ENCODE peak calls at places on chromosome 5, in seven cellular contexts. M is IMR-90, U is testis, W is spleen, Z is GM12891, A is GM12878, F is A549. G is an unnamed sample.

GRCh38 chr5:172641359-172642045 is 439 bp downstream of the NEURL1B start:
- DNase-seq in A (no peak), Z (peak), W (peak), U (no peak), F (peak), M (no peak), G (peak)

GRCh38 chr5:135444360-135444759 is 2.8 kb downstream of the DCANP1 start:
- DNase-seq in A (no peak), F (no peak), M (no peak), W (peak), U (no peak), Z (no peak), G (no peak)

GRCh38 chr5:39083968-39084367 is 9.8 kb upstream of the RICTOR start:
- DNase-seq in F (no peak), Z (no peak), A (no peak), U (no peak), W (no peak), M (no peak), G (no peak)

GRCh38 chr5:54243483-54244080 is 66.8 kb downstream of the ARL15 start:
- DNase-seq in W (no peak), M (peak), U (no peak), A (no peak), F (peak), Z (no peak), G (no peak)

GRCh38 chr5:148957591-148958202 is 105.2 kb downstream of the SH3TC2 start:
- DNase-seq in W (peak), U (peak), A (no peak), Z (peak), F (peak), M (peak), G (no peak)

GRCh38 chr5:31811210-31811609 is 172.3 kb downstream of the PDZD2 start:
- DNase-seq in F (peak), A (no peak), M (peak), Z (no peak), W (no peak), U (peak), G (peak)

GRCh38 chr5:174065528-174066189 is 20.2 kb downstream of the NSG2 start:
- DNase-seq in Z (no peak), U (no peak), A (no peak), F (no peak), M (no peak), W (no peak), G (no peak)

GRCh38 chr5:79840085-79840990 is 150.7 kb downstream of the CMYA5 start:
- DNase-seq in A (no peak), U (no peak), F (no peak), M (peak), Z (no peak), W (no peak), G (no peak)

GRCh38 chr5:106784846-106785245 is 885.9 kb downstream of the EFNA5 start:
- DNase-seq in W (no peak), U (no peak), F (no peak), A (no peak), M (no peak), Z (no peak), G (no peak)

GRCh38 chr5:97094579-97095317 is 47.7 kb downstream of the LIX1 start:
- DNase-seq in F (no peak), Z (peak), M (no peak), A (peak), W (no peak), U (no peak), G (no peak)

GRCh38 chr5:154884424-154884823 is 26.0 kb downstream of the CNOT8 start:
- DNase-seq in W (no peak), Z (no peak), U (no peak), F (no peak), M (no peak), A (no peak), G (no peak)

GRCh38 chr5:90894866-90895420 is 336.3 kb downstream of the ADGRV1 start:
- DNase-seq in Z (no peak), W (no peak), M (no peak), F (no peak), A (no peak), U (no peak), G (no peak)

GRCh38 chr5:59287361-59287760 is 606.2 kb downstream of the PDE4D start:
- DNase-seq in Z (no peak), A (no peak), M (no peak), U (no peak), W (no peak), F (peak), G (no peak)

GRCh38 chr5:80894083-80894482 is 66.1 kb upstream of the RASGRF2 start:
- DNase-seq in F (no peak), M (no peak), Z (no peak), A (no peak), U (no peak), W (no peak), G (no peak)

GRCh38 chr5:135546912-135547311 is 11.1 kb upstream of the NEUROG1 start:
- DNase-seq in W (no peak), U (no peak), F (no peak), A (no peak), Z (no peak), M (no peak), G (no peak)

GRCh38 chr5:10486511-10487344 is 45.0 kb downstream of the ROPN1L start:
- DNase-seq in F (no peak), M (no peak), W (peak), Z (no peak), A (no peak), U (no peak), G (no peak)

DNA sequence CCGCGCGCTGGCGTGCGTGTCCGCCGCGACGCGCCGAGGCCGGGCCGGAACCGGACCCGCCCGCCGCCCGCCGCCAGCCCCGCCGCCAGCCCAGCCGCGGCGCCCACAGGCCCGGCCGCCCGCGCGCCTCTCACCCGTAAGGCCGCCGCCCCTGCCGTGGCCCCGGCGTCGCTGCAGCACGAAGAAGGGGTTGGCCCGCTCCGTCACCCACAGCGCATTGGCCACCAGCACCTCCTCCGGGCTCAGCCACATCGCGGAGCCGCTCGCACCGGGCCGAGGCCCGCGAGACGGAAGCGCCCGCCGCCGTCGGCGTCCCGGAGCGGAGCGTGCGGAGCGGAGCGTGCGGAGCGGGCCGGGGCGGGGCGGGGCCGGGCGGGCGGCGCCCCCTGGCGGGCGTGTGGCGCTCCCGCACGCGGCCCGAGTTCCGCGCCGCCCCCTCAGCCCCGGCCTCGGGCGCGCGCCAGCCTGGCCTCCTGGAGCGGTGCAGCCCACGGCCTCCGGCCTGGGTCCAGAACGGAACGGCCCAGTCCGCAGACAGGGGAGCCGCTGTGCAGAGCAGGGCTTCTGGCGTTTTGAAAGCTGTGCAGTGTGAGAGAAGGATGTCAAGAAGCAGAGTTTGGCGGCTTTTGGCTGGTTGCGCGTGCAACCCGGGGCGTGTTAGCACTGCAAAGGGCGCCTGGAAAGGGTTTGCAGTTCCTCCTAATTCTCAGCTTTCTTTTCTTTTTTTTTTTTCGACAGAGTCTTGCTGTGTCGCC is at the start of gene TBC1D9B:
- DNase-seq in U (peak), F (peak), W (peak), A (no peak), Z (peak), M (peak), G (peak)
- TF ChIP-seq POLR2A in U (no peak), F (peak), W (no peak), A (peak), Z (peak), M (peak), G (peak)

GRCh38 chr5:110738812-110739651 is at the start of gene SLC25A46:
- DNase-seq in U (peak), F (peak), W (peak), A (peak), Z (peak), M (peak), G (peak)
- TF ChIP-seq POLR2A in U (no peak), F (peak), W (no peak), A (peak), Z (peak), M (peak), G (peak)

DNA sequence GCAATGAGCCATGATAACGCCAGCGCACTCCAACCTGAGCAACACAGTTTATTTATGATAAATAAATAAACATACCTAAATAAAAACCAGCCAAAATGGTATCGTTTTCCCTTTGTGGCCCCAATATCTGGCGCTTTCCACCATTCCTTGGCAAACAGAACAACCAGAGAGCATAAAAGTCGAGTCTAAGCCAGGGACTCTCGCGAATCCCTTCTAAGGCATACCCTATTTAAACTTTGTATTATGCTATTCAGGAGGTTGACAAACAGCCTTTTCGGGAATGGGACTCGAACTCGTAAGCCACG is 389 bp upstream of the MATR3 start:
- DNase-seq in M (no peak), W (no peak), F (no peak), A (no peak), Z (no peak), U (no peak), G (no peak)
- TF ChIP-seq POLR2A in M (no peak), W (no peak), F (no peak), A (no peak), Z (no peak), U (no peak), G (no peak)

GRCh38 chr5:124888050-124888506 is 141.6 kb upstream of the ZNF608 start:
- DNase-seq in F (peak), Z (no peak), W (no peak), U (no peak), M (no peak), A (no peak), G (no peak)
- TF ChIP-seq POLR2A in F (no peak), Z (no peak), W (no peak), U (no peak), M (no peak), A (no peak), G (no peak)

GRCh38 chr5:43396762-43397304 is 15.4 kb downstream of the CCL28 start:
- DNase-seq in F (peak), U (peak), W (peak), M (no peak), Z (peak), A (peak), G (no peak)
- TF ChIP-seq POLR2A in F (no peak), U (no peak), W (no peak), M (no peak), Z (peak), A (peak), G (no peak)

DNA sequence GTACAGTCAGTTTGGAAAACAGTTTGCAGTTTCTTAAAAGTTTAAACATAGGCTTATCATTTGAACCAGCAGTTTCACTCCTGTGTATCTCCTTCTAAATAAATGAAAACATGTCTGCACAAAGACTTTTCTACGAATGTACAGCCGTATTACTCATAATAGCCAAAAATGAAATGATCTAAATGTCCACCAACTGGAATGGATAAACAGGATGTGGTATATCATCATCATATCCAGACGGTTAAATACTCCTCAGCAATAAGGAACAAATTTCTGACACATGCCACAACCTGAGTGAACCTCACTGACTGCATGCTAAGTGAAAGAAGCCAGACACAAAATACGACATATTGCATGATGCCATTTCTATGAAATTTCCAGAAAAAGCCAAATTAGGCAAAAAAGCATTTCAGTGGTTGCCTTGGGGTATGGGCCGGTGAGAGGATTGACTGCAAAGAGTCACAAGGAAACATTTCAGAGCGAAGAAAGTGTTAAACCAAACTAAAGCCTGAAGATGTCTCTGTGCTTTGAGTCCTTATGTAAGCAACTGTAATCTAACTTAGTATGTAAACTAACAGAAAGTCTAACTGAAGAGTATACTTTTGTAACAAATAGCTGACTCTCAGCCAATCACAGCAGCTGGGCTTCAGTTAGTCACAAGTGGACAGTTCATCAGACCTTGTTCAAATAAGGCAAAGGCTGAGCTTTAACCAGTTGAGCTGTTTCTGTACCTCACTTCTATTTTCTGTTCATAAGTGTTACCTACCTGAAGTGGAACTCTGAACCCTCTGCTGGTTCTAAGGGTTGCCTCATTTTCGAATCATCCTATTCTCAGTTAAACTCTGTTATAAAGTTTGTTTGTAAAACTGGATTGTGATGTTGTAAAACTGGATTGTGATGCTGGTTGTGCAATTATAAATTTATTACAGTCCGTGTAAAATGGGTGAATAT is 65.2 kb downstream of the TRIO start:
- DNase-seq in W (no peak), A (peak), F (peak), Z (no peak), M (peak), U (peak), G (no peak)
- TF ChIP-seq POLR2A in W (no peak), A (no peak), F (no peak), Z (peak), M (no peak), U (no peak), G (no peak)

DNA sequence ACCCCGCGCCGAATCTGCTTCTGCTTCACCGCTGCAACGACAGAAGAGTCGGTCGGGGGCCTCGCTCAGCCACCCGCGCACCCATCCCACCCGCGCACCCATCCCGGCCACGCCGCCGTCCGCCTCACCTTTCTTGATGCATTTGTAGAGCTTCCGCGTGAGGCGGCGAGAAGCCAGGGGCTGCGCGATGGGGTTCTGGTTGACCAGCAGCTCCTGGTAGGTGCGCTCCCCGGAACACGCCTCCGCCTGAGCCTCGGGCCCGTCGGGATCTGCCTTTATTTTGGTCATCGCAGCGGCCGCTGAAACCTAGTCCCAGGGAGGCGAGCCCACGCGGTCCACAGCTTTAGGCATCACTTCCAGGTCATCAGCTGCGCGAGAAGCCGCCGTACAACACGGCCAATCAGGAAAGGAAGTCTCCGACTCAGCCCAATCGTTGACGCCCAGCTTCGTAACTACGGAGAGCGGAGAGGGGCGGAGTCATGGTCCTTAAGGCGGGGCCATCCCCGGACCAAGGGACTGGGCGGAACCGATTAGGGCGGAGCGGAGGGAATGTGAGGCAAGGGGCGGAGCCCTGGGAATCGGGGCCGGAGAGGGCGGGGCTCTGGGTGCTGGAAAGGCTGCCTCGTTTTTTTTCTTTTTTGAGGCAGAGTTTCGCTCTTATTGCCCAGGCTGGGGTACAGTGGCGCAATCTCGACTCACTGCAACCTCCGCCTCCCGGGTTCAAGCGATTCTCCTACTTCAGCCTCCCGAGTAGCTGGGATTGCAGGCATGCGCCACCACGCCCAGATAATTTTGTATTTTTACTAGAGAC is at the start of gene NHP2:
- DNase-seq in F (peak), W (peak), A (peak), U (peak), M (peak), Z (peak), G (peak)
- TF ChIP-seq POLR2A in F (peak), W (no peak), A (peak), U (no peak), M (peak), Z (peak), G (peak)

DNA sequence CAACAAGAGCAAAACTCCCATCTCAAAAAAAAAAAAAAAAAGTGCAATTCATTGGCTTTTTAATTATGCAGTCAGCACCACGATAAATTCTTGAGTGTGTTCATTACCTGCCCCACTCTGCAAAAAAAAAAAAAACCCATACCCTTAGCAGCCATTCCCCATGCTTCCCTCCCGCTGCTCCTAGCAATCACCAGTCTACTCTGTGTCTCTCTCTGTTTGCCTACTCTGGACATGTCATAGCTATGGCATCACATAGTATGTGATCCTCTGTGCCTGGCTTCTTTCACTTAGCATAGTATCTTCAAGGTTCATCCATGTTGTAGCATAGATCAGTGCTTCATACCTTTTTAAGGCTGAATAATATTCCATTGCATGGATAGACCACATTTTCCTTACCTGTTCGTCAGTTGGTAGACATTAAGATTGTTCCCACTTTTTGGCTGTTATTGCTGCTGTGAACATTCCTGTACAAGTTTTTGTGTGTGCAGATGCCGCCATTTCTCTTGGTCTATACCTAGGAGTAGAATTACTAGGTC is 7.0 kb upstream of the PRR7 start:
- DNase-seq in U (no peak), M (no peak), F (no peak), Z (no peak), W (no peak), A (no peak), G (no peak)
- TF ChIP-seq POLR2A in U (no peak), M (no peak), F (no peak), Z (no peak), W (no peak), A (peak), G (no peak)

GRCh38 chr5:170306381-170306790 is 8.8 kb upstream of the LCP2 start:
- DNase-seq in U (peak), F (peak), W (no peak), Z (no peak), A (no peak), M (peak), G (no peak)
- TF ChIP-seq POLR2A in U (no peak), F (no peak), W (no peak), Z (peak), A (no peak), M (no peak), G (no peak)

G was measured in H54.